ENCODE peak calls at places on chromosomes 7 and 10, in four cellular contexts. N is AG08395, C is RPMI7951, T is H7. K is an unnamed sample.

GRCh38 chr7:141339603-141340002 is 211.6 kb upstream of the AGK start:
- DNase-seq in T (peak), C (no peak), N (no peak), K (no peak)

GRCh38 chr7:40720401-40720800 is 585.6 kb downstream of the SUGCT start:
- DNase-seq in T (no peak), C (peak), N (peak), K (no peak)

GRCh38 chr10:30366829-30367228 is 17.8 kb upstream of the MTPAP start:
- DNase-seq in C (no peak), T (no peak), N (no peak), K (no peak)

GRCh38 chr7:22858640-22859561 is 36.3 kb upstream of the TOMM7 start:
- DNase-seq in N (peak), T (no peak), C (peak), K (peak)

GRCh38 chr10:58299580-58299979 is 30.6 kb downstream of the CISD1 start:
- DNase-seq in T (peak), N (peak), C (peak), K (peak)

GRCh38 chr7:21256310-21256877 is 171.5 kb upstream of the SP4 start:
- DNase-seq in C (peak), T (no peak), N (peak), K (peak)

GRCh38 chr10:132649651-132650360 is 112.2 kb downstream of the INPP5A start:
- DNase-seq in N (no peak), T (no peak), C (no peak), K (no peak)

GRCh38 chr10:90999512-91000172 is 78.8 kb upstream of the ANKRD1 start:
- DNase-seq in N (no peak), T (no peak), C (no peak), K (no peak)

GRCh38 chr7:90944021-90944420 is 320.2 kb upstream of the FZD1 start:
- DNase-seq in T (no peak), C (no peak), N (no peak), K (no peak)

GRCh38 chr10:22022257-22023051 is 18.9 kb upstream of the DNAJC1 start:
- DNase-seq in N (no peak), T (no peak), C (peak), K (no peak)

GRCh38 chr7:125412890-125413665 is 483.5 kb upstream of the POT1 start:
- DNase-seq in T (no peak), C (no peak), N (no peak), K (no peak)

GRCh38 chr7:47557317-47557985 is 24.5 kb downstream of the TNS3 start:
- DNase-seq in T (no peak), C (peak), N (peak), K (no peak)

GRCh38 chr10:61478621-61479312 is 25.6 kb upstream of the TMEM26 start:
- DNase-seq in C (no peak), T (no peak), N (no peak), K (peak)

GRCh38 chr7:24884401-24884800 is 95.6 kb downstream of the OSBPL3 start:
- DNase-seq in C (no peak), T (no peak), N (no peak), K (no peak)

GRCh38 chr10:13338337-13339128 is 9.6 kb downstream of the SEPHS1 start:
- DNase-seq in C (peak), T (no peak), N (peak), K (no peak)

GRCh38 chr10:44971419-44971818 is 7.2 kb downstream of the DEPP1 start:
- DNase-seq in T (peak), C (no peak), N (no peak), K (no peak)

GRCh38 chr7:156223935-156224334 is 411.7 kb upstream of the SHH start:
- DNase-seq in C (no peak), N (no peak), T (no peak), K (no peak)

GRCh38 chr7:47873767-47874166 is 74.5 kb downstream of the PKD1L1 start:
- DNase-seq in N (peak), C (peak), T (no peak), K (no peak)

GRCh38 chr7:111312966-111313365 is 222.0 kb downstream of the LRRN3 start:
- DNase-seq in C (no peak), T (no peak), N (peak), K (peak)

GRCh38 chr10:43867113-43867512 is 218.4 kb upstream of the ZNF32 start:
- DNase-seq in N (no peak), T (no peak), C (no peak), K (no peak)

GRCh38 chr10:69929575-69929974 is 123.1 kb upstream of the MACROH2A2 start:
- DNase-seq in N (no peak), C (no peak), T (peak), K (no peak)

GRCh38 chr7:116953727-116954442 is 584 bp downstream of the ST7 start:
- DNase-seq in C (peak), T (peak), N (peak), K (peak)

GRCh38 chr10:5546891-5547683 is 22.3 kb downstream of the CALML3 start:
- DNase-seq in T (no peak), C (peak), N (no peak), K (no peak)

GRCh38 chr10:128539784-128540759 is 413.8 kb upstream of the MKI67 start:
- DNase-seq in T (peak), C (no peak), N (no peak), K (no peak)

GRCh38 chr10:133529576-133529946 is 2.4 kb downstream of the CYP2E1 start:
- DNase-seq in N (no peak), C (no peak), T (no peak), K (no peak)

GRCh38 chr7:86598721-86599120 is 45.0 kb upstream of the GRM3 start:
- DNase-seq in T (no peak), N (no peak), C (no peak), K (peak)

GRCh38 chr10:33900591-33900990 is 566.1 kb upstream of the NRP1 start:
- DNase-seq in T (no peak), N (peak), C (peak), K (no peak)

GRCh38 chr7:722847-723246 is 3.7 kb upstream of the DNAAF5 start:
- DNase-seq in N (no peak), T (no peak), C (no peak), K (no peak)

GRCh38 chr10:29540016-29540415 is 94.8 kb downstream of the SVIL start:
- DNase-seq in N (no peak), C (peak), T (no peak), K (no peak)

GRCh38 chr10:29022513-29022912 is 266.4 kb upstream of the LYZL1 start:
- DNase-seq in N (no peak), T (peak), C (no peak), K (no peak)